ENCODE peak calls at places on chromosomes 7 and 10, in six cellular contexts. W is type B pancreatic cell, J is kidney epithelial cell, C is Calu3, U is BJ, H is D721Med. K is an unnamed sample.

GRCh38 chr7:138226851-138227250 is 150.6 kb downstream of the AKR1D1 start:
- DNase-seq in W (no peak), J (no peak), C (no peak), U (no peak), H (no peak), K (no peak)

GRCh38 chr10:123380491-123381085 is 226.4 kb downstream of the BUB3 start:
- DNase-seq in W (no peak), J (no peak), C (no peak), U (no peak), H (no peak), K (no peak)

GRCh38 chr7:122092964-122093797 is 50.9 kb downstream of the AASS start:
- DNase-seq in W (peak; percentile 67), J (peak; percentile 45), C (peak; percentile 72), U (peak; percentile 31), H (no peak), K (peak; percentile 52)

GRCh38 chr10:92598321-92598720 is 5.4 kb downstream of the KIF11 start:
- DNase-seq in W (no peak), J (no peak), C (no peak), U (no peak), H (no peak), K (no peak)

GRCh38 chr10:8050561-8051108 is 3.9 kb upstream of the GATA3 start:
- DNase-seq in W (peak; percentile 78), J (no peak), C (peak; percentile 60), U (no peak), H (no peak), K (no peak)

GRCh38 chr7:47941136-47941844 is 7.0 kb downstream of the PKD1L1 start:
- DNase-seq in W (no peak), J (no peak), C (no peak), U (peak; percentile 60), H (no peak), K (no peak)

GRCh38 chr10:70649526-70649925 is 22.8 kb upstream of the ADAMTS14 start:
- DNase-seq in W (no peak), J (no peak), C (no peak), U (no peak), H (no peak), K (no peak)

GRCh38 chr10:43076876-43077420 is at the start of gene RET:
- DNase-seq in W (no peak), J (no peak), C (peak; percentile 31), U (no peak), H (peak; percentile 39), K (no peak)

GRCh38 chr7:18753972-18754610 is 258.5 kb downstream of the HDAC9 start:
- DNase-seq in W (no peak), J (no peak), C (no peak), U (peak; percentile 93), H (no peak), K (peak; percentile 61)

GRCh38 chr7:7713730-7714129 is 4.7 kb downstream of the RPA3 start:
- DNase-seq in W (no peak), J (no peak), C (no peak), U (no peak), H (no peak), K (no peak)

GRCh38 chr10:46050956-46051355 is 4.9 kb upstream of the MSMB start:
- DNase-seq in W (no peak), J (no peak), C (no peak), U (no peak), H (no peak), K (no peak)

GRCh38 chr7:32059289-32060045 is 10.7 kb downstream of the PDE1C start:
- DNase-seq in W (no peak), J (no peak), C (no peak), U (peak; percentile 76), H (no peak), K (no peak)

GRCh38 chr10:30368065-30368718 is 19.1 kb upstream of the MTPAP start:
- DNase-seq in W (no peak), J (no peak), C (no peak), U (no peak), H (no peak), K (no peak)

GRCh38 chr10:18651324-18652007 is at the start of gene NSUN6:
- DNase-seq in W (peak; percentile 87), J (peak; percentile 53), C (peak; percentile 89), U (no peak), H (peak; percentile 26), K (peak; percentile 59)

GRCh38 chr10:1268856-1269255 is 212.7 kb downstream of the WDR37 start:
- DNase-seq in W (no peak), J (no peak), C (no peak), U (no peak), H (no peak), K (no peak)

GRCh38 chr10:110057461-110057860 is 49.7 kb downstream of the ADD3 start:
- DNase-seq in W (no peak), J (no peak), C (no peak), U (peak; percentile 44), H (no peak), K (no peak)

GRCh38 chr7:149719050-149719899 is 54.1 kb downstream of the ZNF467 start:
- DNase-seq in W (no peak), J (peak; percentile 29), C (no peak), U (peak; percentile 9), H (no peak), K (peak; percentile 18)

GRCh38 chr7:69228212-69228811 is 370.0 kb upstream of the AUTS2 start:
- DNase-seq in W (no peak), J (no peak), C (no peak), U (no peak), H (no peak), K (no peak)

GRCh38 chr7:30708983-30709382 is 26.7 kb upstream of the CRHR2 start:
- DNase-seq in W (no peak), J (no peak), C (no peak), U (no peak), H (no peak), K (peak; percentile 1)

GRCh38 chr7:158468225-158468624 is 119.4 kb downstream of the PTPRN2 start:
- DNase-seq in W (no peak), J (no peak), C (no peak), U (no peak), H (no peak), K (no peak)

GRCh38 chr7:150368884-150369739 is 490 bp downstream of the REPIN1 start:
- DNase-seq in W (no peak), J (no peak), C (peak; percentile 63), U (no peak), H (no peak), K (no peak)

GRCh38 chr10:95289921-95290421 is 832 bp downstream of the PDLIM1 start:
- DNase-seq in W (no peak), J (no peak), C (no peak), U (no peak), H (no peak), K (no peak)

GRCh38 chr10:95288273-95288672 is 2.5 kb downstream of the PDLIM1 start:
- DNase-seq in W (no peak), J (no peak), C (no peak), U (no peak), H (no peak), K (no peak)

GRCh38 chr10:95290801-95291633 is at the start of gene PDLIM1:
- DNase-seq in W (peak; percentile 80), J (no peak), C (peak; percentile 79), U (no peak), H (peak; percentile 78), K (no peak)

GRCh38 chr10:95290446-95290800 is 380 bp downstream of the PDLIM1 start:
- DNase-seq in W (no peak), J (no peak), C (no peak), U (no peak), H (no peak), K (no peak)

GRCh38 chr10:95289003-95289920 is 1.5 kb downstream of the PDLIM1 start:
- DNase-seq in W (no peak), J (no peak), C (no peak), U (no peak), H (no peak), K (no peak)
- TF ChIP-seq CTCF in W (peak; percentile 30), J (peak; percentile 19), C (no peak), U (peak; percentile 35), H (peak; percentile 27), K (peak; percentile 0)

GRCh38 chr7:33421384-33421783 is 292.0 kb downstream of the BBS9 start:
- DNase-seq in W (no peak), J (no peak), C (no peak), U (no peak), H (no peak), K (no peak)

GRCh38 chr7:33420311-33420710 is 290.9 kb downstream of the BBS9 start:
- DNase-seq in W (no peak), J (no peak), C (no peak), U (no peak), H (no peak), K (no peak)

GRCh38 chr7:33422825-33423645 is 293.7 kb downstream of the BBS9 start:
- DNase-seq in W (no peak), J (no peak), C (no peak), U (no peak), H (no peak), K (no peak)

GRCh38 chr7:33425385-33425784 is 296.0 kb downstream of the BBS9 start:
- DNase-seq in W (no peak), J (no peak), C (no peak), U (no peak), H (no peak), K (no peak)

DNA sequence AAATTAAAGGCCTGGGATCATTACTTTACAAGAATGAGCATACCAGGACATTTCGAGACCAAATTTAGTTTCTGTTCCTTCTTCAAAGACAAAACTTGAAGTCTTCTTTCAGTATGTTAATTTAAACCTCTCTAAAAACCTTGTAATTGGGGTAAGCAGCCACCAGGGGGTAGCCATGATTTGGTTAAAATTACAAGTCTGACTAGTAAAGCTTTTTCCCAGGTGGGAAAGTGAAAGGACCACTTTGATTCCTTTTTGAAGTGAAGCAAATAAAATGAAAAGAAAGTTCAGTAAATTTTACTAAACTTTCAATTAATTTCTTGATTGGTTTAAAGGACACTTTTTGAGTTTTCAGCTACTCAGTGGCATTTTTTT is 294.3 kb downstream of the BBS9 start:
- DNase-seq in W (no peak), J (no peak), C (peak; percentile 55), U (no peak), H (no peak), K (no peak)
- TF ChIP-seq CTCF in W (peak; percentile 70), J (peak; percentile 8), C (peak; percentile 71), U (no peak), H (peak; percentile 40), K (no peak)

GRCh38 chr7:41874206-41874770 is 171.4 kb upstream of the INHBA start:
- DNase-seq in W (no peak), J (no peak), C (no peak), U (no peak), H (no peak), K (no peak)

GRCh38 chr7:41872951-41873350 is 170.1 kb upstream of the INHBA start:
- DNase-seq in W (no peak), J (no peak), C (no peak), U (no peak), H (no peak), K (no peak)

GRCh38 chr7:41875513-41875912 is 172.6 kb upstream of the INHBA start:
- DNase-seq in W (no peak), J (no peak), C (no peak), U (no peak), H (no peak), K (no peak)

GRCh38 chr7:41870505-41871138 is 167.7 kb upstream of the INHBA start:
- DNase-seq in W (no peak), J (no peak), C (no peak), U (no peak), H (no peak), K (no peak)

GRCh38 chr7:41873781-41874180 is 170.9 kb upstream of the INHBA start:
- DNase-seq in W (no peak), J (no peak), C (no peak), U (no peak), H (no peak), K (no peak)
- TF ChIP-seq CTCF in W (no peak), J (no peak), C (no peak), U (no peak), H (no peak), K (no peak)

GRCh38 chr7:71165708-71166107 is 33.8 kb downstream of the GALNT17 start:
- DNase-seq in W (no peak), J (no peak), C (no peak), U (no peak), H (no peak), K (no peak)
- TF ChIP-seq CTCF in W (no peak), J (no peak), C (no peak), U (no peak), H (no peak), K (no peak)

K was measured in AG09319.